ENCODE peak calls at places on chromosomes 6 and 20, in eight cellular contexts. One of them, this sample, is unnamed.
A peak's percentile ranks its signal among the peaks of the same experiment; 100 is the strongest.

GRCh38 chr20:21557246-21557982 is 43.5 kb upstream of the NKX2-2 start:
- DNase-seq in psoas muscle: no peak
- DNase-seq in choroid plexus epithelial cell: no peak
- DNase-seq in NCI-H460: no peak
- DNase-seq in PC-9: no peak
- DNase-seq in foreskin fibroblast: no peak
- DNase-seq in C1 segment of cervical spinal cord: no peak
- DNase-seq in NCI-H1417 treated with DMSO at 0.1 percent for 48 hours: no peak
- DNase-seq in this sample: no peak

GRCh38 chr6:10014561-10014960 is 400.3 kb downstream of the TFAP2A start:
- DNase-seq in psoas muscle: no peak
- DNase-seq in NCI-H1417 treated with DMSO at 0.1 percent for 48 hours: no peak
- DNase-seq in choroid plexus epithelial cell: no peak
- DNase-seq in foreskin fibroblast: peak; percentile 54
- DNase-seq in PC-9: no peak
- DNase-seq in NCI-H460: no peak
- DNase-seq in C1 segment of cervical spinal cord: no peak
- DNase-seq in this sample: peak; percentile 66

GRCh38 chr6:14861491-14861943 is 384.4 kb upstream of the JARID2 start:
- DNase-seq in NCI-H460: no peak
- DNase-seq in PC-9: no peak
- DNase-seq in psoas muscle: no peak
- DNase-seq in C1 segment of cervical spinal cord: no peak
- DNase-seq in foreskin fibroblast: no peak
- DNase-seq in choroid plexus epithelial cell: no peak
- DNase-seq in NCI-H1417 treated with DMSO at 0.1 percent for 48 hours: no peak
- DNase-seq in this sample: no peak

GRCh38 chr6:118548136-118548535 is at the start of gene PLN:
- DNase-seq in NCI-H460: no peak
- DNase-seq in C1 segment of cervical spinal cord: no peak
- DNase-seq in foreskin fibroblast: no peak
- DNase-seq in NCI-H1417 treated with DMSO at 0.1 percent for 48 hours: no peak
- DNase-seq in choroid plexus epithelial cell: no peak
- DNase-seq in psoas muscle: no peak
- DNase-seq in PC-9: no peak
- DNase-seq in this sample: no peak

GRCh38 chr6:37024665-37025337 is 19.3 kb downstream of the FGD2 start:
- DNase-seq in NCI-H460: no peak
- DNase-seq in NCI-H1417 treated with DMSO at 0.1 percent for 48 hours: no peak
- DNase-seq in C1 segment of cervical spinal cord: no peak
- DNase-seq in psoas muscle: no peak
- DNase-seq in PC-9: peak; percentile 90
- DNase-seq in choroid plexus epithelial cell: no peak
- DNase-seq in foreskin fibroblast: peak; percentile 36
- DNase-seq in this sample: no peak

GRCh38 chr20:32327087-32327681 is 30.9 kb upstream of the ASXL1 start:
- DNase-seq in psoas muscle: no peak
- DNase-seq in C1 segment of cervical spinal cord: no peak
- DNase-seq in NCI-H460: no peak
- DNase-seq in NCI-H1417 treated with DMSO at 0.1 percent for 48 hours: no peak
- DNase-seq in foreskin fibroblast: peak; percentile 52
- DNase-seq in choroid plexus epithelial cell: peak; percentile 89
- DNase-seq in PC-9: no peak
- DNase-seq in this sample: no peak

GRCh38 chr20:37245181-37245580 is 16.4 kb downstream of the GHRH start:
- DNase-seq in NCI-H1417 treated with DMSO at 0.1 percent for 48 hours: no peak
- DNase-seq in foreskin fibroblast: no peak
- DNase-seq in NCI-H460: no peak
- DNase-seq in PC-9: no peak
- DNase-seq in psoas muscle: no peak
- DNase-seq in C1 segment of cervical spinal cord: no peak
- DNase-seq in choroid plexus epithelial cell: no peak
- DNase-seq in this sample: no peak

GRCh38 chr6:131819507-131820228 is 11.8 kb downstream of the ENPP1 start:
- DNase-seq in foreskin fibroblast: peak; percentile 48
- DNase-seq in psoas muscle: no peak
- DNase-seq in PC-9: no peak
- DNase-seq in C1 segment of cervical spinal cord: no peak
- DNase-seq in choroid plexus epithelial cell: peak; percentile 87
- DNase-seq in NCI-H460: no peak
- DNase-seq in NCI-H1417 treated with DMSO at 0.1 percent for 48 hours: no peak
- DNase-seq in this sample: no peak

GRCh38 chr20:58664883-58665282 is 13.8 kb downstream of the STX16 start:
- DNase-seq in C1 segment of cervical spinal cord: no peak
- DNase-seq in foreskin fibroblast: no peak
- DNase-seq in NCI-H1417 treated with DMSO at 0.1 percent for 48 hours: no peak
- DNase-seq in PC-9: no peak
- DNase-seq in psoas muscle: no peak
- DNase-seq in NCI-H460: no peak
- DNase-seq in choroid plexus epithelial cell: no peak
- DNase-seq in this sample: no peak

GRCh38 chr6:157521665-157522335 is 140.8 kb downstream of the ZDHHC14 start:
- DNase-seq in C1 segment of cervical spinal cord: no peak
- DNase-seq in PC-9: no peak
- DNase-seq in foreskin fibroblast: no peak
- DNase-seq in psoas muscle: no peak
- DNase-seq in choroid plexus epithelial cell: no peak
- DNase-seq in NCI-H460: no peak
- DNase-seq in NCI-H1417 treated with DMSO at 0.1 percent for 48 hours: no peak
- DNase-seq in this sample: no peak